ENCODE peak calls at places on chromosome 16, in six cellular contexts. One of them, this sample, is unnamed.

GRCh38 chr16:54655171-54655590 is 275.5 kb upstream of the IRX5 start:
- DNase-seq in neuronal stem cell: no peak
- DNase-seq in effector memory CD4-positive, alpha-beta T cell: no peak
- DNase-seq in WERI-Rb-1: no peak
- DNase-seq in spleen: no peak
- DNase-seq in heart left ventricle: peak; percentile 59
- DNase-seq in this sample: no peak

GRCh38 chr16:60392380-60392779 is 1643.9 kb downstream of the CDH8 start:
- DNase-seq in effector memory CD4-positive, alpha-beta T cell: no peak
- DNase-seq in heart left ventricle: no peak
- DNase-seq in spleen: no peak
- DNase-seq in WERI-Rb-1: no peak
- DNase-seq in neuronal stem cell: no peak
- DNase-seq in this sample: no peak

GRCh38 chr16:6016530-6017184 is 919.1 kb upstream of the EEF2KMT start:
- DNase-seq in spleen: no peak
- DNase-seq in WERI-Rb-1: peak; percentile 16
- DNase-seq in neuronal stem cell: peak; percentile 59
- DNase-seq in effector memory CD4-positive, alpha-beta T cell: no peak
- DNase-seq in heart left ventricle: no peak
- DNase-seq in this sample: no peak

GRCh38 chr16:620700-621525 is 9.9 kb upstream of the WFIKKN1 start:
- DNase-seq in spleen: no peak
- DNase-seq in heart left ventricle: no peak
- DNase-seq in effector memory CD4-positive, alpha-beta T cell: no peak
- DNase-seq in neuronal stem cell: no peak
- DNase-seq in WERI-Rb-1: no peak
- DNase-seq in this sample: no peak

GRCh38 chr16:49201118-49201517 is 80.5 kb downstream of the CBLN1 start:
- DNase-seq in effector memory CD4-positive, alpha-beta T cell: no peak
- DNase-seq in spleen: no peak
- DNase-seq in neuronal stem cell: no peak
- DNase-seq in WERI-Rb-1: no peak
- DNase-seq in heart left ventricle: no peak
- DNase-seq in this sample: no peak

GRCh38 chr16:50202926-50203624 is 50.0 kb downstream of the TENT4B start:
- DNase-seq in spleen: no peak
- DNase-seq in effector memory CD4-positive, alpha-beta T cell: no peak
- DNase-seq in heart left ventricle: no peak
- DNase-seq in neuronal stem cell: no peak
- DNase-seq in WERI-Rb-1: no peak
- DNase-seq in this sample: no peak

GRCh38 chr16:57000271-57001025 is 11.1 kb downstream of the NLRC5 start:
- DNase-seq in effector memory CD4-positive, alpha-beta T cell: no peak
- DNase-seq in neuronal stem cell: no peak
- DNase-seq in spleen: peak; percentile 82
- DNase-seq in WERI-Rb-1: no peak
- DNase-seq in heart left ventricle: peak; percentile 81
- DNase-seq in this sample: no peak

GRCh38 chr16:8828541-8829165 is 31.0 kb downstream of the PMM2 start:
- DNase-seq in effector memory CD4-positive, alpha-beta T cell: no peak
- DNase-seq in heart left ventricle: no peak
- DNase-seq in neuronal stem cell: no peak
- DNase-seq in spleen: no peak
- DNase-seq in WERI-Rb-1: no peak
- DNase-seq in this sample: no peak

GRCh38 chr16:85019659-85020245 is 7.8 kb upstream of the KIAA0513 start:
- DNase-seq in spleen: peak; percentile 24
- DNase-seq in effector memory CD4-positive, alpha-beta T cell: no peak
- DNase-seq in heart left ventricle: no peak
- DNase-seq in WERI-Rb-1: no peak
- DNase-seq in neuronal stem cell: no peak
- DNase-seq in this sample: peak; percentile 80

GRCh38 chr16:55283776-55284717 is 40.0 kb upstream of the IRX6 start:
- DNase-seq in spleen: no peak
- DNase-seq in effector memory CD4-positive, alpha-beta T cell: no peak
- DNase-seq in WERI-Rb-1: no peak
- DNase-seq in neuronal stem cell: no peak
- DNase-seq in heart left ventricle: no peak
- DNase-seq in this sample: no peak

GRCh38 chr16:85136213-85136704 is 24.0 kb upstream of the CIBAR2 start:
- DNase-seq in WERI-Rb-1: no peak
- DNase-seq in effector memory CD4-positive, alpha-beta T cell: no peak
- DNase-seq in neuronal stem cell: no peak
- DNase-seq in heart left ventricle: peak; percentile 48
- DNase-seq in spleen: no peak
- DNase-seq in this sample: peak; percentile 73

GRCh38 chr16:67086829-67087228 is 22.9 kb upstream of the PHAF1 start:
- DNase-seq in effector memory CD4-positive, alpha-beta T cell: no peak
- DNase-seq in spleen: no peak
- DNase-seq in heart left ventricle: no peak
- DNase-seq in WERI-Rb-1: no peak
- DNase-seq in neuronal stem cell: no peak
- DNase-seq in this sample: no peak

GRCh38 chr16:4475880-4476790 is at the start of gene HMOX2:
- DNase-seq in WERI-Rb-1: peak; percentile 95
- DNase-seq in heart left ventricle: peak; percentile 94
- DNase-seq in effector memory CD4-positive, alpha-beta T cell: peak; percentile 88
- DNase-seq in spleen: peak; percentile 99
- DNase-seq in neuronal stem cell: peak; percentile 75
- DNase-seq in this sample: peak; percentile 95

GRCh38 chr16:3797904-3798811 is 80.8 kb upstream of the TRAP1 start:
- DNase-seq in spleen: no peak
- DNase-seq in WERI-Rb-1: no peak
- DNase-seq in effector memory CD4-positive, alpha-beta T cell: no peak
- DNase-seq in heart left ventricle: no peak
- DNase-seq in neuronal stem cell: no peak
- DNase-seq in this sample: no peak

GRCh38 chr16:4123617-4124300 is 7.5 kb upstream of the ADCY9 start:
- DNase-seq in heart left ventricle: no peak
- DNase-seq in neuronal stem cell: no peak
- DNase-seq in spleen: no peak
- DNase-seq in WERI-Rb-1: peak; percentile 67
- DNase-seq in effector memory CD4-positive, alpha-beta T cell: no peak
- DNase-seq in this sample: no peak

GRCh38 chr16:15484662-15485061 is 50.3 kb downstream of the BMERB1 start:
- DNase-seq in WERI-Rb-1: no peak
- DNase-seq in spleen: no peak
- DNase-seq in neuronal stem cell: no peak
- DNase-seq in heart left ventricle: no peak
- DNase-seq in effector memory CD4-positive, alpha-beta T cell: no peak
- DNase-seq in this sample: no peak

GRCh38 chr16:71230122-71230845 is at the start of gene HYDIN:
- DNase-seq in effector memory CD4-positive, alpha-beta T cell: no peak
- DNase-seq in WERI-Rb-1: no peak
- DNase-seq in neuronal stem cell: peak; percentile 88
- DNase-seq in heart left ventricle: no peak
- DNase-seq in spleen: no peak
- DNase-seq in this sample: peak; percentile 75

GRCh38 chr16:84916156-84916555 is 95.2 kb downstream of the ZDHHC7 start:
- DNase-seq in heart left ventricle: no peak
- DNase-seq in effector memory CD4-positive, alpha-beta T cell: no peak
- DNase-seq in spleen: no peak
- DNase-seq in WERI-Rb-1: no peak
- DNase-seq in neuronal stem cell: no peak
- DNase-seq in this sample: no peak

GRCh38 chr16:78147846-78148535 is 48.5 kb downstream of the WWOX start:
- DNase-seq in heart left ventricle: no peak
- DNase-seq in effector memory CD4-positive, alpha-beta T cell: no peak
- DNase-seq in WERI-Rb-1: no peak
- DNase-seq in spleen: no peak
- DNase-seq in neuronal stem cell: no peak
- DNase-seq in this sample: no peak

GRCh38 chr16:2516391-2517240 is 2.9 kb downstream of the ATP6V0C start:
- DNase-seq in neuronal stem cell: no peak
- DNase-seq in heart left ventricle: no peak
- DNase-seq in effector memory CD4-positive, alpha-beta T cell: no peak
- DNase-seq in spleen: peak; percentile 88
- DNase-seq in WERI-Rb-1: no peak
- DNase-seq in this sample: peak; percentile 71

GRCh38 chr16:68367034-68367433 is 56.2 kb downstream of the PRMT7 start:
- DNase-seq in effector memory CD4-positive, alpha-beta T cell: no peak
- DNase-seq in WERI-Rb-1: peak; percentile 74
- DNase-seq in neuronal stem cell: peak; percentile 54
- DNase-seq in heart left ventricle: no peak
- DNase-seq in spleen: no peak
- DNase-seq in this sample: no peak

GRCh38 chr16:86019446-86020047 is 120.6 kb downstream of the IRF8 start:
- DNase-seq in spleen: no peak
- DNase-seq in neuronal stem cell: no peak
- DNase-seq in WERI-Rb-1: peak; percentile 15
- DNase-seq in heart left ventricle: no peak
- DNase-seq in effector memory CD4-positive, alpha-beta T cell: no peak
- DNase-seq in this sample: no peak

GRCh38 chr16:67137605-67138004 is 13.2 kb downstream of the B3GNT9 start:
- DNase-seq in WERI-Rb-1: peak; percentile 66
- DNase-seq in heart left ventricle: no peak
- DNase-seq in spleen: no peak
- DNase-seq in effector memory CD4-positive, alpha-beta T cell: no peak
- DNase-seq in neuronal stem cell: no peak
- DNase-seq in this sample: no peak

GRCh38 chr16:64830653-64831052 is 291.2 kb downstream of the CDH11 start:
- DNase-seq in heart left ventricle: no peak
- DNase-seq in WERI-Rb-1: no peak
- DNase-seq in effector memory CD4-positive, alpha-beta T cell: no peak
- DNase-seq in neuronal stem cell: no peak
- DNase-seq in spleen: no peak
- DNase-seq in this sample: no peak
- H3K9me3 ChIP-seq in heart left ventricle: no peaks in the 10 kb centered on the region
- H3K9me3 ChIP-seq in WERI-Rb-1: peaks cover 3% of the 10 kb centered on the region
- H3K9me3 ChIP-seq in effector memory CD4-positive, alpha-beta T cell: peaks cover under 1% of the 10 kb centered on the region
- H3K9me3 ChIP-seq in neuronal stem cell: no peaks in the 10 kb centered on the region
- H3K9me3 ChIP-seq in spleen: no peaks in the 10 kb centered on the region
- H3K9me3 ChIP-seq in this sample: peaks cover 7% of the 10 kb centered on the region

DNA sequence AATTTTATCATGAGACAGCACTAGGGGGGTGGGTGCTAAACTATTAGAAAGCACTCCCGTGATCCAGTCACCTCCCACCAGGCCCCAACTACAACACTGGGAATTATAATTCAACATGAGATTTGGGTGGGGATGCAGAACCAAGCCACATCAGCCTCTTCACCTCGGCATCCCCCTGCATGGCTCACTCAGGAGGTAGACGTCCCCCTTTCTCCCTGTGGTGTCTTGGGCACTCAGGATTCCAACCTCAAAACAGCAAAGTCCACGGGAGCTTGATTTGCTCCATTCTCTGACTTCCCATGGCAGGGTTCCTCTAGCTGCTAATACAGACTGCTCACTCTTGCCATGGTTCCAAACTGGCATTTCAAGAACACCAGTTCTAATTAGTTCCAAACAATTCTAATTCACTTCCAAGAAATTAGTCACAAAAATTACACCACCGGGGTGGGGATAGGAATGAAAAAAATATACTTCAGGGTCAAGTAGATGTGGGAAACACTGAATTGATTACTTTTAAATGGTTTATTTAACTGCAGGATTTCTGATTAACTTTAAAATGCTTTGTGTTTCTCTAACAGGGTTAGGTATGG is 203.7 kb upstream of the HSBP1 start:
- DNase-seq in WERI-Rb-1: no peak
- DNase-seq in heart left ventricle: no peak
- DNase-seq in neuronal stem cell: no peak
- DNase-seq in spleen: no peak
- DNase-seq in effector memory CD4-positive, alpha-beta T cell: no peak
- DNase-seq in this sample: no peak
- H3K4me3 ChIP-seq in WERI-Rb-1: no peak overlapping the region
- H3K4me3 ChIP-seq in heart left ventricle: no peak overlapping the region
- H3K4me3 ChIP-seq in neuronal stem cell: no peak overlapping the region
- H3K4me3 ChIP-seq in spleen: no peak overlapping the region
- H3K4me3 ChIP-seq in effector memory CD4-positive, alpha-beta T cell: no peak overlapping the region
- H3K4me3 ChIP-seq in this sample: no peak overlapping the region

DNA sequence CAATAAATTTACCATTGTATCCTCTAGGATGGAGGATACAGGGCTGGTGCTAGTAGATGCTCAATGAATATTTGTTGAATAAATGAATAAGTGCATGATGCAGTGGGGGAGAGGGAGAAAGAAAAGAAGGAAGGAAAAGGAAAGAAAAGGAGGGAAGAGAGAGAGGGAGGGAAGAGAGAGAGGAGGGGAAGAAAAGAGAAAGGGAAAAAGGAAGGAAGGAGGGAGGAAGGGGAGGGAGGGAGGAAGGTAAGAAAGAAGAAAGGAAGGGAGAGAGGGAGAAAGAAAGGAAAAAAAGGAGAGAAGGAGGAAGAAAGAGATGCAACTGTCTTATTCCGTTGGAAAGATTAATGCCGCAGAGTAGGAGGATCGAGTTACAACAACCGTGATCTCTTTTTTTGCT is 30.4 kb downstream of the HSBP1 start:
- DNase-seq in WERI-Rb-1: no peak
- DNase-seq in neuronal stem cell: no peak
- DNase-seq in effector memory CD4-positive, alpha-beta T cell: no peak
- DNase-seq in spleen: no peak
- DNase-seq in heart left ventricle: no peak
- DNase-seq in this sample: no peak
- H3K9me3 ChIP-seq in WERI-Rb-1: no peaks in the 10 kb centered on the region
- H3K9me3 ChIP-seq in neuronal stem cell: peaks cover 10% of the 10 kb centered on the region
- H3K9me3 ChIP-seq in effector memory CD4-positive, alpha-beta T cell: no peaks in the 10 kb centered on the region
- H3K9me3 ChIP-seq in spleen: no peaks in the 10 kb centered on the region
- H3K9me3 ChIP-seq in heart left ventricle: no peaks in the 10 kb centered on the region
- H3K9me3 ChIP-seq in this sample: no peaks in the 10 kb centered on the region

GRCh38 chr16:73059779-73060178 is 11.9 kb upstream of the ZFHX3 start:
- DNase-seq in effector memory CD4-positive, alpha-beta T cell: no peak
- DNase-seq in neuronal stem cell: no peak
- DNase-seq in spleen: no peak
- DNase-seq in heart left ventricle: no peak
- DNase-seq in WERI-Rb-1: no peak
- DNase-seq in this sample: no peak
- H3K4me3 ChIP-seq in effector memory CD4-positive, alpha-beta T cell: no peak overlapping the region
- H3K4me3 ChIP-seq in neuronal stem cell: peak overlapping the region; percentile 58
- H3K4me3 ChIP-seq in spleen: no peak overlapping the region
- H3K4me3 ChIP-seq in heart left ventricle: peak overlapping the region; percentile 78
- H3K4me3 ChIP-seq in WERI-Rb-1: no peak overlapping the region
- H3K4me3 ChIP-seq in this sample: peak overlapping the region; percentile 73

GRCh38 chr16:35192993-35193392 is 1733.6 kb downstream of the TP53TG3F start:
- DNase-seq in WERI-Rb-1: no peak
- DNase-seq in spleen: no peak
- DNase-seq in neuronal stem cell: no peak
- DNase-seq in heart left ventricle: no peak
- DNase-seq in effector memory CD4-positive, alpha-beta T cell: no peak
- DNase-seq in this sample: no peak
- H3K9me3 ChIP-seq in WERI-Rb-1: no peaks in the 10 kb centered on the region
- H3K9me3 ChIP-seq in spleen: no peaks in the 10 kb centered on the region
- H3K9me3 ChIP-seq in neuronal stem cell: no peaks in the 10 kb centered on the region
- H3K9me3 ChIP-seq in heart left ventricle: no peaks in the 10 kb centered on the region
- H3K9me3 ChIP-seq in effector memory CD4-positive, alpha-beta T cell: peaks cover 4% of the 10 kb centered on the region
- H3K9me3 ChIP-seq in this sample: no peaks in the 10 kb centered on the region

GRCh38 chr16:81454044-81454443 is 9.4 kb downstream of the CMIP start:
- DNase-seq in effector memory CD4-positive, alpha-beta T cell: no peak
- DNase-seq in neuronal stem cell: no peak
- DNase-seq in heart left ventricle: no peak
- DNase-seq in spleen: no peak
- DNase-seq in WERI-Rb-1: no peak
- DNase-seq in this sample: no peak

GRCh38 chr16:81449899-81450608 is 5.4 kb downstream of the CMIP start:
- DNase-seq in heart left ventricle: no peak
- DNase-seq in neuronal stem cell: no peak
- DNase-seq in spleen: no peak
- DNase-seq in effector memory CD4-positive, alpha-beta T cell: no peak
- DNase-seq in WERI-Rb-1: no peak
- DNase-seq in this sample: no peak

GRCh38 chr16:81453091-81453728 is 8.6 kb downstream of the CMIP start:
- DNase-seq in heart left ventricle: no peak
- DNase-seq in effector memory CD4-positive, alpha-beta T cell: no peak
- DNase-seq in neuronal stem cell: no peak
- DNase-seq in WERI-Rb-1: no peak
- DNase-seq in spleen: no peak
- DNase-seq in this sample: no peak

GRCh38 chr16:81450783-81451491 is 6.3 kb downstream of the CMIP start:
- DNase-seq in neuronal stem cell: no peak
- DNase-seq in WERI-Rb-1: no peak
- DNase-seq in spleen: no peak
- DNase-seq in effector memory CD4-positive, alpha-beta T cell: no peak
- DNase-seq in heart left ventricle: no peak
- DNase-seq in this sample: no peak

GRCh38 chr16:81451753-81452680 is 7.4 kb downstream of the CMIP start:
- DNase-seq in heart left ventricle: peak; percentile 61
- DNase-seq in WERI-Rb-1: no peak
- DNase-seq in spleen: no peak
- DNase-seq in neuronal stem cell: no peak
- DNase-seq in effector memory CD4-positive, alpha-beta T cell: no peak
- DNase-seq in this sample: peak; percentile 64
- H3K4me3 ChIP-seq in heart left ventricle: no peak overlapping the region
- H3K4me3 ChIP-seq in WERI-Rb-1: no peak overlapping the region
- H3K4me3 ChIP-seq in spleen: no peak overlapping the region
- H3K4me3 ChIP-seq in neuronal stem cell: no peak overlapping the region
- H3K4me3 ChIP-seq in effector memory CD4-positive, alpha-beta T cell: no peak overlapping the region
- H3K4me3 ChIP-seq in this sample: no peak overlapping the region

This sample was measured in lower lobe of right lung.